ENCODE peak calls at places on chromosomes 3 and 15, in four cellular contexts. L is K562, D is HCT116, Z is HepG2. Q is an unnamed sample.

GRCh38 chr15:89095073-89095472 is 6.8 kb downstream of the ABHD2 start:
- DNase-seq in Z (no peak), L (no peak), D (no peak), Q (no peak)

GRCh38 chr15:35705885-35706590 is 160.1 kb upstream of the DPH6 start:
- DNase-seq in Z (no peak), D (no peak), L (peak; percentile 32), Q (no peak)

GRCh38 chr15:47861186-47861585 is 143.9 kb downstream of the SEMA6D start:
- DNase-seq in Z (no peak), D (no peak), L (no peak), Q (no peak)

GRCh38 chr3:46378426-46378942 is 7.7 kb downstream of the CCR5 start:
- DNase-seq in Z (peak; percentile 27), D (peak; percentile 48), L (peak; percentile 80), Q (peak; percentile 52)

GRCh38 chr3:24793896-24794295 is 299.2 kb upstream of the THRB start:
- DNase-seq in L (no peak), Z (no peak), D (no peak), Q (no peak)

GRCh38 chr3:187741403-187742350 is 3.6 kb downstream of the BCL6 start:
- DNase-seq in L (peak; percentile 86), Z (peak; percentile 76), D (peak; percentile 65), Q (peak; percentile 40)

GRCh38 chr15:31377030-31377429 is 50.4 kb downstream of the KLF13 start:
- DNase-seq in L (no peak), D (no peak), Z (no peak), Q (no peak)

GRCh38 chr3:141105828-141106628 is 54.9 kb downstream of the SPSB4 start:
- DNase-seq in Z (peak; percentile 74), D (peak; percentile 81), L (peak; percentile 77), Q (peak; percentile 76)

GRCh38 chr15:56390739-56391267 is 25.6 kb downstream of the TEX9 start:
- DNase-seq in Z (no peak), L (no peak), D (no peak), Q (no peak)

GRCh38 chr3:161395115-161395514 is 23.8 kb upstream of the SPTSSB start:
- DNase-seq in Z (no peak), L (no peak), D (no peak), Q (no peak)

GRCh38 chr3:161412117-161412516 is 40.8 kb upstream of the SPTSSB start:
- DNase-seq in Z (peak; percentile 40), L (no peak), D (no peak), Q (no peak)

GRCh38 chr3:188863999-188864406 is 307.8 kb upstream of the TPRG1 start:
- DNase-seq in D (no peak), Z (no peak), L (no peak), Q (no peak)

GRCh38 chr3:101229681-101230080 is 90.7 kb downstream of the IMPG2 start:
- DNase-seq in D (no peak), Z (peak; percentile 8), L (no peak), Q (no peak)

GRCh38 chr3:60202052-60202753 is 1049.0 kb downstream of the FHIT start:
- DNase-seq in Z (no peak), D (no peak), L (no peak), Q (no peak)

GRCh38 chr15:83114305-83114704 is 6.9 kb downstream of the TM6SF1 start:
- DNase-seq in D (no peak), L (no peak), Z (no peak), Q (no peak)

GRCh38 chr3:72489916-72490315 is 358.3 kb downstream of the SHQ1 start:
- DNase-seq in L (no peak), D (no peak), Z (no peak), Q (no peak)
- TF ChIP-seq ELF1 in L (no peak), D (no peak), Z (no peak), Q (no peak)

GRCh38 chr3:150351398-150351797 is 56.7 kb upstream of the TSC22D2 start:
- DNase-seq in Z (no peak), L (no peak), D (no peak), Q (no peak)

GRCh38 chr3:150349314-150350097 is 58.6 kb upstream of the TSC22D2 start:
- DNase-seq in L (no peak), D (no peak), Z (no peak), Q (no peak)

GRCh38 chr3:150345021-150345538 is 63.0 kb upstream of the TSC22D2 start:
- DNase-seq in L (no peak), Z (peak; percentile 55), D (peak; percentile 98), Q (no peak)

GRCh38 chr3:150346956-150347863 is 60.9 kb upstream of the TSC22D2 start:
- DNase-seq in Z (no peak), D (no peak), L (no peak), Q (no peak)

GRCh38 chr3:150348500-150348899 is 59.6 kb upstream of the TSC22D2 start:
- DNase-seq in Z (peak; percentile 14), D (peak; percentile 71), L (no peak), Q (no peak)
- TF ChIP-seq ELF1 in Z (no peak), D (no peak), L (no peak), Q (no peak)

DNA sequence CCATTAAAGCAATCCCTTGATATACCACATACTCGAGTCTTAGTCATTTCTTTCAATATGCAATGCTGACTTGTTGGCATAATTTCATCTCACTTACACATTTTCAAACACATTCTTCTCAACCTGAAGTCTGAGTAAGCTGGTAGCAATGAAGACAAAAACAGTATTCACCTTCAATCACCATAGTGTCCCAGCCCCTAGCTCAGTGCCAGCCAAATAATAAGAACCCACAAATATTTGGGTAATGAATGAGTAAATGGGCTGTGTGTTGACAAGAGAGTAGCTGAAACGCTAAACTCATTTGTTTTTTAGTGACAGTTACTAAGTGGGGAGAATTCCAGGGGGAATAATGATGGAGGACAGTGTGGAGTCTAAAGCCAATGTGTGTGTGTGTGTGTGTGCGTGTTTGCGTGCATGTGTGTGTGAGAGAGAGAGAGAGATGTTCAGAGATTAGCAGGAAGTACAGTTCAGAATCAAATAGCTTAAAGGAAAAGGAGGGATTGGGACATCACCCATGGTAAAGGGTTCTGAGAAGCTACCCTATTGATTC is 165.7 kb downstream of the GAP43 start:
- DNase-seq in Z (peak; percentile 48), D (peak; percentile 57), L (no peak), Q (no peak)
- TF ChIP-seq ELF1 in Z (no peak), D (no peak), L (no peak), Q (peak; percentile 38)

GRCh38 chr15:46129145-46129544 is 494.3 kb downstream of the SQOR start:
- DNase-seq in Z (no peak), L (no peak), D (no peak), Q (no peak)

GRCh38 chr15:46131876-46132275 is 497.0 kb downstream of the SQOR start:
- DNase-seq in Z (no peak), D (no peak), L (no peak), Q (no peak)

GRCh38 chr15:46127361-46127874 is 492.6 kb downstream of the SQOR start:
- DNase-seq in D (no peak), L (no peak), Z (no peak), Q (no peak)

GRCh38 chr15:46120713-46121112 is 485.9 kb downstream of the SQOR start:
- DNase-seq in Z (no peak), L (no peak), D (no peak), Q (no peak)

GRCh38 chr15:46126581-46126980 is 491.8 kb downstream of the SQOR start:
- DNase-seq in D (no peak), L (no peak), Z (no peak), Q (no peak)
- TF ChIP-seq ELF1 in D (no peak), L (no peak), Z (no peak), Q (no peak)

DNA sequence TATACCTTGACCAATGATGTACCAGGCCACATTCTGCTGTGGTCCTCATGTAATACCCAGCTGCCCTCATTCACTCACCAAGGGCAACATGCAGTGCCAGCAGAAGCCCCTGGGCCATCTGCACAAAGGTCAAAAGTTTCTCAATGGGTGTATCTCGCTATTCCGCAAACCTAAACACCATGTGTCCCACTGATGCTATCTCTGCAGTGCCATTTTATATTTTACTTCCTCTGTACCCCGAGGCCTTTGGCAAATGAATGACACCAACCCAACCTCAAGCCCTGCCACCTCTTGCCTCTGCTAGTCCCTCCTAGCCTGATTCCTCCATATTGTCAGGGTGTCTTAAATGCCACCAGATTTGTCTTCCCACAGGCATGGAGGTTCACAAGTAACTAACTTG is 59.2 kb downstream of the AAGAB start:
- DNase-seq in D (no peak), L (no peak), Z (no peak), Q (no peak)
- TF ChIP-seq ELF1 in D (no peak), L (no peak), Z (no peak), Q (no peak)

GRCh38 chr3:149401215-149401925 is 23.9 kb upstream of the TM4SF1 start:
- DNase-seq in Z (peak; percentile 97), L (no peak), D (no peak), Q (no peak)
- TF ChIP-seq ELF1 in Z (peak; percentile 66), L (no peak), D (peak; percentile 13), Q (no peak)

Q was measured in SK-N-SH.